ENCODE peak calls at places on chromosomes 1 and 21, in four cellular contexts. One of them, this sample, is unnamed. For H3K27me3, the result is how much of the 10 kb centered on the place peaks cover.

GRCh38 chr1:63547621-63548294 is 24.4 kb downstream of the EFCAB7 start:
- DNase-seq in Panc1: no peak
- DNase-seq in PC-9: no peak
- DNase-seq in tibial nerve: peak
- DNase-seq in this sample: no peak

GRCh38 chr1:180906511-180906910 is 6.2 kb upstream of the KIAA1614 start:
- DNase-seq in Panc1: no peak
- DNase-seq in PC-9: no peak
- DNase-seq in tibial nerve: no peak
- DNase-seq in this sample: no peak

GRCh38 chr1:206949208-206949607 is 2.9 kb upstream of the PIGR start:
- DNase-seq in Panc1: no peak
- DNase-seq in PC-9: no peak
- DNase-seq in tibial nerve: no peak
- DNase-seq in this sample: no peak

GRCh38 chr1:212238552-212238951 is 46.7 kb upstream of the PPP2R5A start:
- DNase-seq in Panc1: no peak
- DNase-seq in PC-9: no peak
- DNase-seq in tibial nerve: no peak
- DNase-seq in this sample: no peak

GRCh38 chr1:10900691-10901090 is 104.2 kb upstream of the CASZ1 start:
- DNase-seq in Panc1: no peak
- DNase-seq in PC-9: peak
- DNase-seq in tibial nerve: no peak
- DNase-seq in this sample: no peak

GRCh38 chr1:168360151-168360550 is 79.5 kb downstream of the TBX19 start:
- DNase-seq in Panc1: no peak
- DNase-seq in PC-9: no peak
- DNase-seq in tibial nerve: no peak
- DNase-seq in this sample: no peak

GRCh38 chr21:14862794-14863720 is 201.7 kb downstream of the NRIP1 start:
- DNase-seq in Panc1: no peak
- DNase-seq in PC-9: no peak
- DNase-seq in tibial nerve: no peak
- DNase-seq in this sample: no peak

GRCh38 chr1:40130892-40131291 is 30.3 kb upstream of the RLF start:
- DNase-seq in Panc1: no peak
- DNase-seq in PC-9: peak
- DNase-seq in tibial nerve: no peak
- DNase-seq in this sample: no peak

GRCh38 chr1:116445534-116445933 is 72.5 kb downstream of the ATP1A1 start:
- DNase-seq in Panc1: no peak
- DNase-seq in PC-9: no peak
- DNase-seq in tibial nerve: no peak
- DNase-seq in this sample: no peak

GRCh38 chr1:229855999-229856650 is 210.9 kb upstream of the GALNT2 start:
- DNase-seq in Panc1: no peak
- DNase-seq in PC-9: no peak
- DNase-seq in tibial nerve: no peak
- DNase-seq in this sample: no peak

GRCh38 chr1:7842517-7842916 is 10.3 kb downstream of the UTS2 start:
- DNase-seq in Panc1: no peak
- DNase-seq in PC-9: no peak
- DNase-seq in tibial nerve: no peak
- DNase-seq in this sample: no peak

GRCh38 chr1:169483500-169483966 is 2.2 kb downstream of the SLC19A2 start:
- DNase-seq in Panc1: no peak
- DNase-seq in PC-9: no peak
- DNase-seq in tibial nerve: peak
- DNase-seq in this sample: no peak

GRCh38 chr1:54481201-54481884 is 66.7 kb upstream of the ACOT11 start:
- DNase-seq in Panc1: no peak
- DNase-seq in PC-9: no peak
- DNase-seq in tibial nerve: no peak
- DNase-seq in this sample: no peak

GRCh38 chr1:32240140-32240951 is 6.7 kb upstream of the FAM167B start:
- DNase-seq in Panc1: no peak
- DNase-seq in PC-9: peak
- DNase-seq in tibial nerve: peak
- DNase-seq in this sample: no peak

GRCh38 chr1:232586679-232587078 is 43.3 kb downstream of the SIPA1L2 start:
- DNase-seq in Panc1: no peak
- DNase-seq in PC-9: no peak
- DNase-seq in tibial nerve: no peak
- DNase-seq in this sample: no peak

GRCh38 chr1:245441699-245442098 is 286.9 kb downstream of the KIF26B start:
- DNase-seq in Panc1: no peak
- DNase-seq in PC-9: no peak
- DNase-seq in tibial nerve: no peak
- DNase-seq in this sample: peak

GRCh38 chr1:170698711-170699275 is 34.9 kb downstream of the PRRX1 start:
- DNase-seq in Panc1: no peak
- DNase-seq in PC-9: no peak
- DNase-seq in tibial nerve: no peak
- DNase-seq in this sample: no peak

GRCh38 chr1:12511128-12511484 is 106.9 kb downstream of the DHRS3 start:
- DNase-seq in Panc1: no peak
- DNase-seq in PC-9: no peak
- DNase-seq in tibial nerve: no peak
- DNase-seq in this sample: no peak

GRCh38 chr1:57474097-57474750 is 50.4 kb upstream of the DAB1 start:
- DNase-seq in Panc1: no peak
- DNase-seq in PC-9: no peak
- DNase-seq in tibial nerve: no peak
- DNase-seq in this sample: no peak

GRCh38 chr1:227891223-227891954 is 56.3 kb downstream of the WNT9A start:
- DNase-seq in Panc1: no peak
- DNase-seq in PC-9: no peak
- DNase-seq in tibial nerve: no peak
- DNase-seq in this sample: no peak

GRCh38 chr1:15429701-15430149 is 8.5 kb upstream of the CTRC start:
- DNase-seq in Panc1: no peak
- DNase-seq in PC-9: no peak
- DNase-seq in tibial nerve: no peak
- DNase-seq in this sample: no peak

GRCh38 chr1:211705439-211706205 is 30.2 kb upstream of the NEK2 start:
- DNase-seq in Panc1: no peak
- DNase-seq in PC-9: peak
- DNase-seq in tibial nerve: no peak
- DNase-seq in this sample: no peak

GRCh38 chr1:5880630-5881405 is 111.4 kb downstream of the NPHP4 start:
- DNase-seq in Panc1: no peak
- DNase-seq in PC-9: no peak
- DNase-seq in tibial nerve: no peak
- DNase-seq in this sample: no peak

GRCh38 chr1:230868736-230869385 is 540 bp upstream of the C1orf198 start:
- DNase-seq in Panc1: no peak
- DNase-seq in PC-9: peak
- DNase-seq in tibial nerve: no peak
- DNase-seq in this sample: no peak

GRCh38 chr1:216600730-216601426 is 122.4 kb downstream of the ESRRG start:
- DNase-seq in Panc1: peak
- DNase-seq in PC-9: peak
- DNase-seq in tibial nerve: peak
- DNase-seq in this sample: peak

GRCh38 chr1:202471246-202471645 is 122.7 kb downstream of the PPP1R12B start:
- DNase-seq in Panc1: no peak
- DNase-seq in PC-9: no peak
- DNase-seq in tibial nerve: no peak
- DNase-seq in this sample: no peak

GRCh38 chr1:33654267-33654832 is 181.9 kb downstream of the ZSCAN20 start:
- DNase-seq in Panc1: no peak
- DNase-seq in PC-9: no peak
- DNase-seq in tibial nerve: no peak
- DNase-seq in this sample: no peak
- TF ChIP-seq CTCF in Panc1: peak
- TF ChIP-seq CTCF in PC-9: no peak
- TF ChIP-seq CTCF in tibial nerve: no peak
- TF ChIP-seq CTCF in this sample: peak

DNA sequence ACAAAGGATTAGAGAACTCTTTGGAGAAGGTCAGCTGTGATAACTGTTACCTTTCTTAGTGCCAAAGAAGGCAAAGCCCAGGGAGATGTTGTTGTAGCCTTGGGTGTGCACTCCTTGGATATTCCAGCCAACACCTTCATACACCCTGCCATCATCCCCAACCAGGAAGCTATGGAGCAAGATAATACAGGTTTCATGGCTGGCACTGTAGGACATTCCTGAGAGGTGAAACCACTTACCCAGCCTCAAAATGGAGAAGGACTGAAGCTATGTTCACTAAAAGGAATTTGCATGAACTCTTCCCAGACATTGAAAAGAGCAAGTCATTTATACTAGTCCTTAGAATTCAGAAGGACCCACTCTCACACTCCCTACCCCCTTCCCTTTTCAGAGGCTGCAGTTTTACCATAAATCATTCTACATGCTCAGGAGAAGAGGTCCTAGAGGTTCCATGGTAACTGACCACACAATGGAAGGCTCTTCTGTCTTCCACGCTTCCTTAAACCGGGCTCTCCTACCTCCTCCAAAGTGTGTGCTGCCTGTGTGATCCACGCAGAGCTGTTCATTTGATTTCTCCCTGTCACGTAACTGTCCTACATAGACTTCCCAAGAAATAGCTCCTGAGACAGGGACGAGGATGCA is 5.5 kb downstream of the PGLYRP4 start:
- DNase-seq in Panc1: no peak
- DNase-seq in PC-9: no peak
- DNase-seq in tibial nerve: no peak
- DNase-seq in this sample: no peak
- H3K4me3 ChIP-seq in Panc1: no peak
- H3K4me3 ChIP-seq in PC-9: no peak
- H3K4me3 ChIP-seq in tibial nerve: no peak
- H3K4me3 ChIP-seq in this sample: no peak

GRCh38 chr1:47406966-47407365 is 9.1 kb upstream of the FOXE3 start:
- DNase-seq in Panc1: no peak
- DNase-seq in PC-9: no peak
- DNase-seq in tibial nerve: no peak
- DNase-seq in this sample: no peak
- H3K27me3 ChIP-seq in Panc1: under half
- H3K27me3 ChIP-seq in PC-9: under half
- H3K27me3 ChIP-seq in tibial nerve: under half
- H3K27me3 ChIP-seq in this sample: under half

GRCh38 chr1:16986596-16987361 is 6.4 kb upstream of the MFAP2 start:
- DNase-seq in Panc1: no peak
- DNase-seq in PC-9: no peak
- DNase-seq in tibial nerve: no peak
- DNase-seq in this sample: no peak
- TF ChIP-seq CTCF in Panc1: peak
- TF ChIP-seq CTCF in PC-9: peak
- TF ChIP-seq CTCF in tibial nerve: no peak
- TF ChIP-seq CTCF in this sample: peak

GRCh38 chr1:152109998-152110294 is 5.3 kb downstream of the TCHH start:
- DNase-seq in Panc1: no peak
- DNase-seq in PC-9: no peak
- DNase-seq in tibial nerve: no peak
- DNase-seq in this sample: no peak

GRCh38 chr1:152108899-152109222 is 6.4 kb downstream of the TCHH start:
- DNase-seq in Panc1: no peak
- DNase-seq in PC-9: no peak
- DNase-seq in tibial nerve: no peak
- DNase-seq in this sample: no peak

GRCh38 chr1:152109231-152109997 is 5.8 kb downstream of the TCHH start:
- DNase-seq in Panc1: no peak
- DNase-seq in PC-9: peak
- DNase-seq in tibial nerve: no peak
- DNase-seq in this sample: no peak

GRCh38 chr1:152107984-152108898 is 7.0 kb downstream of the TCHH start:
- DNase-seq in Panc1: no peak
- DNase-seq in PC-9: no peak
- DNase-seq in tibial nerve: no peak
- DNase-seq in this sample: no peak

GRCh38 chr1:152107289-152107983 is 7.8 kb downstream of the TCHH start:
- DNase-seq in Panc1: no peak
- DNase-seq in PC-9: no peak
- DNase-seq in tibial nerve: no peak
- DNase-seq in this sample: no peak
- H3K4me3 ChIP-seq in Panc1: no peak
- H3K4me3 ChIP-seq in PC-9: no peak
- H3K4me3 ChIP-seq in tibial nerve: peak
- H3K4me3 ChIP-seq in this sample: peak

GRCh38 chr1:34474566-34474965 is 280.3 kb upstream of the GJB5 start:
- DNase-seq in Panc1: no peak
- DNase-seq in PC-9: no peak
- DNase-seq in tibial nerve: no peak
- DNase-seq in this sample: no peak

GRCh38 chr1:34476371-34476770 is 278.5 kb upstream of the GJB5 start:
- DNase-seq in Panc1: no peak
- DNase-seq in PC-9: no peak
- DNase-seq in tibial nerve: no peak
- DNase-seq in this sample: no peak

GRCh38 chr1:34470406-34470805 is 284.4 kb upstream of the GJB5 start:
- DNase-seq in Panc1: no peak
- DNase-seq in PC-9: no peak
- DNase-seq in tibial nerve: no peak
- DNase-seq in this sample: no peak
- H3K27me3 ChIP-seq in Panc1: under half
- H3K27me3 ChIP-seq in PC-9: under half
- H3K27me3 ChIP-seq in tibial nerve: under half
- H3K27me3 ChIP-seq in this sample: under half

DNA sequence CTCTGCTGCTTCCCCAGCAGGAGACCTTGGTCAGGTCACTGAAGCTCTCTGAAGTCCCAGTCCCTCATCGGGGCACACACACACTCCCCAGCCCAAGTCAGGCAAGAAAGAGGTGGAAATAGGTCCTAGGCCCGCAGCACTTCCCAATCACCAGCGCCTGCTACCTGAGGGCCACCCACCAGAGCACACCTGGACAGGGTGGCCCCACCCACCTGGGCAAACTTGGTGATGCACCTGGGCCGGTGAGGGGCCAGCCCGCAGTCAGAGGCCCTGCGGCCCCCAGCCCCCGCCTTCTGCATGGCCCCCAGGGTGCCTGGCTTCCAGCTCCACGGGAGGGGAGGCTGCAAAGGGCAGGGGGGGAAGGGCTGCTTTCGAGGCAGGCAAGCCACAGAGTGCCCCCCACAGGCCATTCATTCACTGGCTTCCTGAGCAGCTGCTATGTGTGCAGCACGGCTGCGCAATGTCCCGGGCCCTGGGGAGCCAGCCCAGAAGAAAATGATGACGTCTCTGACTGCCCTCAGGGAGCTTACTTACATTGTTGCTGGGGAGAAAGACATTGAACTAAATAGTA is 4.7 kb downstream of the SH2D5 start:
- DNase-seq in Panc1: no peak
- DNase-seq in PC-9: no peak
- DNase-seq in tibial nerve: no peak
- DNase-seq in this sample: no peak
- TF ChIP-seq CTCF in Panc1: no peak
- TF ChIP-seq CTCF in PC-9: no peak
- TF ChIP-seq CTCF in tibial nerve: no peak
- TF ChIP-seq CTCF in this sample: peak

GRCh38 chr21:46065993-46066842 is 31.7 kb upstream of the COL6A2 start:
- DNase-seq in Panc1: no peak
- DNase-seq in PC-9: no peak
- DNase-seq in tibial nerve: no peak
- DNase-seq in this sample: no peak
- H3K4me3 ChIP-seq in Panc1: no peak
- H3K4me3 ChIP-seq in PC-9: no peak
- H3K4me3 ChIP-seq in tibial nerve: no peak
- H3K4me3 ChIP-seq in this sample: no peak